ENCODE peak calls at places on chromosomes 11 and 22, in eight cellular contexts. N is K562, Y is A549, R is GM12878, P is SK-N-SH, T is HCT116, E is HepG2, C is GM23338. O is an unnamed sample.

GRCh38 chr22:20249797-20250354 is 18.2 kb downstream of the RTN4R start:
- DNase-seq in N (no peak), Y (no peak), R (no peak), P (no peak), T (no peak), E (no peak), C (no peak), O (no peak)

GRCh38 chr11:72683782-72684200 is 9.6 kb upstream of the PDE2A start:
- DNase-seq in N (peak; percentile 74), Y (peak; percentile 42), R (no peak), P (peak; percentile 91), T (no peak), E (peak; percentile 33), C (peak; percentile 82), O (peak; percentile 44)

GRCh38 chr22:29710922-29711593 is 8.7 kb upstream of the CABP7 start:
- DNase-seq in N (no peak), Y (no peak), R (no peak), P (peak; percentile 92), T (no peak), E (no peak), C (no peak), O (no peak)

GRCh38 chr22:20034143-20034542 is 13.2 kb downstream of the TANGO2 start:
- DNase-seq in N (no peak), Y (no peak), R (peak; percentile 60), P (no peak), T (no peak), E (no peak), C (no peak), O (no peak)

GRCh38 chr11:134282121-134283045 is 6.2 kb downstream of the GLB1L3 start:
- DNase-seq in N (no peak), Y (no peak), R (no peak), P (no peak), T (no peak), E (no peak), C (no peak), O (no peak)

GRCh38 chr11:94147433-94147845 is 18.8 kb downstream of the PANX1 start:
- DNase-seq in N (no peak), Y (no peak), R (no peak), P (peak; percentile 32), T (no peak), E (no peak), C (no peak), O (no peak)

GRCh38 chr22:30416403-30416802 is 9.2 kb upstream of the MTFP1 start:
- DNase-seq in N (no peak), Y (peak; percentile 46), R (no peak), P (no peak), T (no peak), E (peak; percentile 70), C (no peak), O (no peak)

GRCh38 chr22:49102367-49102766 is 725.3 kb downstream of the BRD1 start:
- DNase-seq in N (no peak), Y (no peak), R (no peak), P (no peak), T (no peak), E (no peak), C (no peak), O (no peak)

GRCh38 chr11:77158041-77158695 is 30.1 kb downstream of the MYO7A start:
- DNase-seq in N (no peak), Y (no peak), R (no peak), P (no peak), T (no peak), E (no peak), C (no peak), O (no peak)

GRCh38 chr11:35216962-35217667 is 78.1 kb downstream of the CD44 start:
- DNase-seq in N (no peak), Y (no peak), R (no peak), P (no peak), T (no peak), E (peak; percentile 17), C (no peak), O (no peak)

DNA sequence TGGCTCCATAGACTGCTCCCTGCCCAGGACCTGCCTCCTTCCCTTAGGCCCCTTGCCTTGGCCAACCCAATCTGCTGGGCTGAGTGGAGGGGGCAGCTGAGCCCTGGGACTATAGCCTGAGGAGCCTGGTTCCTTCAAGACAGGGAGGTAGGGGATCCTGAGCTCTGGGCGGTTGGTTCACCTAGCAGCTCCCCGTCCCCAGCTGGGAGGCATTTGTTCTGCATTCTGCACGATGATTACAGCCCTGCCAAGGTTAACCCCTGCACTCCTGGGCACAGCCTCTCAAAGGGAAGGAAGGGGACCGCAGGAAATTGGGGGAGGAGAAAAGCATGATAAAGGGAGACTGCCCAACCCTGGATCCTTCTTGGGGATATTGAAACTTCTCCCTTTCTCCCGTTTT is 3.5 kb upstream of the CDC42EP1 start:
- DNase-seq in N (no peak), Y (no peak), R (no peak), P (no peak), T (no peak), E (no peak), C (peak; percentile 76), O (no peak)
- TF ChIP-seq REST in N (no peak), Y (no peak), R (no peak), P (no peak), T (no peak), E (no peak), C (no peak), O (no peak)

GRCh38 chr22:26548984-26549383 is 36.7 kb upstream of the TFIP11 start:
- DNase-seq in N (no peak), Y (no peak), R (no peak), P (no peak), T (no peak), E (no peak), C (no peak), O (no peak)

GRCh38 chr22:26549902-26550497 is 37.7 kb upstream of the TFIP11 start:
- DNase-seq in N (no peak), Y (no peak), R (no peak), P (no peak), T (no peak), E (peak; percentile 3), C (no peak), O (no peak)

GRCh38 chr22:26551568-26551967 is 38.4 kb downstream of the TPST2 start:
- DNase-seq in N (no peak), Y (no peak), R (no peak), P (no peak), T (no peak), E (no peak), C (no peak), O (no peak)

GRCh38 chr22:26552466-26552865 is 37.5 kb downstream of the TPST2 start:
- DNase-seq in N (no peak), Y (no peak), R (no peak), P (no peak), T (no peak), E (no peak), C (no peak), O (no peak)

DNA sequence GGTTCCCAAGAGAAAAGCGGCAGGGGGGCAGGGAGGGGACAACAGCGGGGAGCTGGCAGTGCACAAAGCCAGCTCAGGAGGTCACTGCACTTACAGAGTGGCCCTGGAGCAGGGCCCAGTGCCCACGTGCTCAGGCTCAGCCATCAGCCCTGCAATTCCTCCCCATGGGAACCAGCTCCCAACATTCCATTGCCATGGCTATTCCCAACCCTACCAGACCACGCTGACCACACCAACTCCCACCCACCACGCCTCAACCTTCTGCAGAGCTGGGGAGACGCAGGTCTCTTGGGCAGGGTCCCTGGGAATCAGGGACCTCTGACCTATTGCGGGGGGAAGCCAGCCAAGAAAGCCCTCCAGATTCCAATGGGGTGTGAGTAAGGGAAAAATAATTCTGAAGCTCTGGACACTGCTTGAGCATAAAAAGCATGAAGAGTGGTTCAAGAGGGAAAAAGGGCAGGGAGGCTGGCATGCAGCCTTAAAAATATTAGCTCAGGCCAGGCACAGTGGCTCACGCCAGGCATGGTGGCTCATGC is 38.3 kb upstream of the TFIP11 start:
- DNase-seq in N (no peak), Y (no peak), R (no peak), P (no peak), T (no peak), E (peak; percentile 17), C (peak; percentile 36), O (no peak)
- H3K27ac ChIP-seq in N (no peak overlapping the region), Y (no peak overlapping the region), R (no peak overlapping the region), P (peak overlapping the region; percentile 92), T (peak overlapping the region; percentile 14), E (peak overlapping the region; percentile 48), C (peak overlapping the region; percentile 91), O (no peak overlapping the region)

GRCh38 chr22:36818010-36818642 is 1.3 kb upstream of the PVALB start:
- DNase-seq in N (no peak), Y (no peak), R (no peak), P (no peak), T (no peak), E (no peak), C (no peak), O (no peak)

GRCh38 chr22:36815558-36816337 is 1.1 kb downstream of the PVALB start:
- DNase-seq in N (no peak), Y (no peak), R (no peak), P (no peak), T (no peak), E (no peak), C (no peak), O (no peak)

GRCh38 chr22:36816338-36816634 is 549 bp downstream of the PVALB start:
- DNase-seq in N (no peak), Y (peak; percentile 10), R (no peak), P (peak; percentile 51), T (no peak), E (no peak), C (peak; percentile 68), O (no peak)

GRCh38 chr22:36817429-36817783 is 571 bp upstream of the PVALB start:
- DNase-seq in N (no peak), Y (no peak), R (no peak), P (no peak), T (no peak), E (no peak), C (peak; percentile 43), O (no peak)

GRCh38 chr22:36816635-36817428 is at the start of gene PVALB:
- DNase-seq in N (peak; percentile 13), Y (no peak), R (no peak), P (peak; percentile 91), T (no peak), E (no peak), C (peak; percentile 62), O (no peak)
- TF ChIP-seq REST in N (no peak), Y (no peak), R (no peak), P (no peak), T (no peak), E (no peak), C (no peak), O (no peak)

GRCh38 chr22:44070029-44070428 is 45.9 kb downstream of the PARVB start:
- DNase-seq in N (no peak), Y (no peak), R (no peak), P (no peak), T (no peak), E (no peak), C (no peak), O (no peak)

GRCh38 chr22:44067901-44068300 is 43.8 kb downstream of the PARVB start:
- DNase-seq in N (no peak), Y (no peak), R (no peak), P (no peak), T (no peak), E (no peak), C (no peak), O (no peak)

GRCh38 chr22:44071760-44072159 is 47.7 kb downstream of the PARVB start:
- DNase-seq in N (no peak), Y (no peak), R (no peak), P (no peak), T (no peak), E (no peak), C (no peak), O (no peak)

GRCh38 chr22:44067033-44067432 is 42.9 kb downstream of the PARVB start:
- DNase-seq in N (no peak), Y (no peak), R (no peak), P (no peak), T (no peak), E (no peak), C (no peak), O (no peak)

GRCh38 chr22:44068422-44069191 is 44.5 kb downstream of the PARVB start:
- DNase-seq in N (no peak), Y (no peak), R (peak; percentile 56), P (no peak), T (no peak), E (no peak), C (no peak), O (peak; percentile 43)
- H3K27ac ChIP-seq in N (no peak overlapping the region), Y (no peak overlapping the region), R (peak overlapping the region; percentile 78), P (no peak overlapping the region), T (no peak overlapping the region), E (no peak overlapping the region), C (no peak overlapping the region), O (peak overlapping the region; percentile 60)